ENCODE peak calls at places on chromosomes 1 and 21, in seven cellular contexts. One of them, this sample, is unnamed.

GRCh38 chr1:17201201-17202021 is 3.5 kb upstream of the PADI1 start:
- DNase-seq in H54: no peak
- DNase-seq in CD8-positive, alpha-beta T cell: no peak
- DNase-seq in body of pancreas: no peak
- DNase-seq in spleen: peak
- DNase-seq in activated CD4-positive, alpha-beta memory T cell treated with anti-CD3 and anti-CD28 coated beads, Interleukin-2, amount 10 ng/mL, durations not matched to agents 7 days and 5 days: peak
- DNase-seq in stimulated activated CD8-positive, alpha-beta memory T cell treated with anti-CD3 and anti-CD28 coated beads, Interleukin-2, amount 100 ng/mL, for 1 hour: no peak
- DNase-seq in this sample: no peak

GRCh38 chr1:30899577-30900389 is 8.8 kb downstream of the SDC3 start:
- DNase-seq in H54: no peak
- DNase-seq in CD8-positive, alpha-beta T cell: no peak
- DNase-seq in body of pancreas: no peak
- DNase-seq in spleen: peak
- DNase-seq in activated CD4-positive, alpha-beta memory T cell treated with anti-CD3 and anti-CD28 coated beads, Interleukin-2, amount 10 ng/mL, durations not matched to agents 7 days and 5 days: no peak
- DNase-seq in stimulated activated CD8-positive, alpha-beta memory T cell treated with anti-CD3 and anti-CD28 coated beads, Interleukin-2, amount 100 ng/mL, for 1 hour: no peak
- DNase-seq in this sample: no peak

GRCh38 chr1:178541396-178541795 is 28.5 kb downstream of the TEX35 start:
- DNase-seq in H54: no peak
- DNase-seq in CD8-positive, alpha-beta T cell: no peak
- DNase-seq in body of pancreas: no peak
- DNase-seq in spleen: peak
- DNase-seq in activated CD4-positive, alpha-beta memory T cell treated with anti-CD3 and anti-CD28 coated beads, Interleukin-2, amount 10 ng/mL, durations not matched to agents 7 days and 5 days: no peak
- DNase-seq in stimulated activated CD8-positive, alpha-beta memory T cell treated with anti-CD3 and anti-CD28 coated beads, Interleukin-2, amount 100 ng/mL, for 1 hour: no peak
- DNase-seq in this sample: no peak

GRCh38 chr21:42737969-42738590 is 84.7 kb downstream of the PDE9A start:
- DNase-seq in H54: no peak
- DNase-seq in CD8-positive, alpha-beta T cell: no peak
- DNase-seq in body of pancreas: no peak
- DNase-seq in spleen: peak
- DNase-seq in activated CD4-positive, alpha-beta memory T cell treated with anti-CD3 and anti-CD28 coated beads, Interleukin-2, amount 10 ng/mL, durations not matched to agents 7 days and 5 days: peak
- DNase-seq in stimulated activated CD8-positive, alpha-beta memory T cell treated with anti-CD3 and anti-CD28 coated beads, Interleukin-2, amount 100 ng/mL, for 1 hour: no peak
- DNase-seq in this sample: no peak

GRCh38 chr1:236916131-236916800 is 88.0 kb downstream of the MT1HL1 start:
- DNase-seq in H54: no peak
- DNase-seq in CD8-positive, alpha-beta T cell: no peak
- DNase-seq in body of pancreas: no peak
- DNase-seq in spleen: no peak
- DNase-seq in activated CD4-positive, alpha-beta memory T cell treated with anti-CD3 and anti-CD28 coated beads, Interleukin-2, amount 10 ng/mL, durations not matched to agents 7 days and 5 days: no peak
- DNase-seq in stimulated activated CD8-positive, alpha-beta memory T cell treated with anti-CD3 and anti-CD28 coated beads, Interleukin-2, amount 100 ng/mL, for 1 hour: no peak
- DNase-seq in this sample: no peak

GRCh38 chr1:234229676-234230075 is 143.6 kb upstream of the COA6 start:
- DNase-seq in H54: no peak
- DNase-seq in CD8-positive, alpha-beta T cell: no peak
- DNase-seq in body of pancreas: no peak
- DNase-seq in spleen: no peak
- DNase-seq in activated CD4-positive, alpha-beta memory T cell treated with anti-CD3 and anti-CD28 coated beads, Interleukin-2, amount 10 ng/mL, durations not matched to agents 7 days and 5 days: no peak
- DNase-seq in stimulated activated CD8-positive, alpha-beta memory T cell treated with anti-CD3 and anti-CD28 coated beads, Interleukin-2, amount 100 ng/mL, for 1 hour: no peak
- DNase-seq in this sample: no peak

GRCh38 chr1:94265011-94265422 is 27.6 kb upstream of the ARHGAP29 start:
- DNase-seq in H54: no peak
- DNase-seq in CD8-positive, alpha-beta T cell: no peak
- DNase-seq in body of pancreas: peak
- DNase-seq in spleen: no peak
- DNase-seq in activated CD4-positive, alpha-beta memory T cell treated with anti-CD3 and anti-CD28 coated beads, Interleukin-2, amount 10 ng/mL, durations not matched to agents 7 days and 5 days: no peak
- DNase-seq in stimulated activated CD8-positive, alpha-beta memory T cell treated with anti-CD3 and anti-CD28 coated beads, Interleukin-2, amount 100 ng/mL, for 1 hour: no peak
- DNase-seq in this sample: no peak

GRCh38 chr1:1421907-1422464 is 910 bp upstream of the ANKRD65 start:
- DNase-seq in H54: no peak
- DNase-seq in CD8-positive, alpha-beta T cell: no peak
- DNase-seq in body of pancreas: no peak
- DNase-seq in spleen: no peak
- DNase-seq in activated CD4-positive, alpha-beta memory T cell treated with anti-CD3 and anti-CD28 coated beads, Interleukin-2, amount 10 ng/mL, durations not matched to agents 7 days and 5 days: no peak
- DNase-seq in stimulated activated CD8-positive, alpha-beta memory T cell treated with anti-CD3 and anti-CD28 coated beads, Interleukin-2, amount 100 ng/mL, for 1 hour: no peak
- DNase-seq in this sample: no peak

GRCh38 chr1:220217383-220217988 is 54.8 kb downstream of the RAB3GAP2 start:
- DNase-seq in H54: no peak
- DNase-seq in CD8-positive, alpha-beta T cell: no peak
- DNase-seq in body of pancreas: no peak
- DNase-seq in spleen: no peak
- DNase-seq in activated CD4-positive, alpha-beta memory T cell treated with anti-CD3 and anti-CD28 coated beads, Interleukin-2, amount 10 ng/mL, durations not matched to agents 7 days and 5 days: no peak
- DNase-seq in stimulated activated CD8-positive, alpha-beta memory T cell treated with anti-CD3 and anti-CD28 coated beads, Interleukin-2, amount 100 ng/mL, for 1 hour: no peak
- DNase-seq in this sample: no peak

GRCh38 chr1:45010855-45011811 is at the start of gene HECTD3:
- DNase-seq in H54: peak
- DNase-seq in CD8-positive, alpha-beta T cell: peak
- DNase-seq in body of pancreas: peak
- DNase-seq in spleen: peak
- DNase-seq in activated CD4-positive, alpha-beta memory T cell treated with anti-CD3 and anti-CD28 coated beads, Interleukin-2, amount 10 ng/mL, durations not matched to agents 7 days and 5 days: peak
- DNase-seq in stimulated activated CD8-positive, alpha-beta memory T cell treated with anti-CD3 and anti-CD28 coated beads, Interleukin-2, amount 100 ng/mL, for 1 hour: peak
- DNase-seq in this sample: no peak

GRCh38 chr1:213123532-213123931 is 72.5 kb downstream of the RPS6KC1 start:
- DNase-seq in H54: no peak
- DNase-seq in CD8-positive, alpha-beta T cell: no peak
- DNase-seq in body of pancreas: no peak
- DNase-seq in spleen: no peak
- DNase-seq in activated CD4-positive, alpha-beta memory T cell treated with anti-CD3 and anti-CD28 coated beads, Interleukin-2, amount 10 ng/mL, durations not matched to agents 7 days and 5 days: no peak
- DNase-seq in stimulated activated CD8-positive, alpha-beta memory T cell treated with anti-CD3 and anti-CD28 coated beads, Interleukin-2, amount 100 ng/mL, for 1 hour: no peak
- DNase-seq in this sample: no peak

GRCh38 chr21:16592399-16592798 is 862.6 kb downstream of the USP25 start:
- DNase-seq in H54: no peak
- DNase-seq in CD8-positive, alpha-beta T cell: no peak
- DNase-seq in body of pancreas: no peak
- DNase-seq in spleen: no peak
- DNase-seq in activated CD4-positive, alpha-beta memory T cell treated with anti-CD3 and anti-CD28 coated beads, Interleukin-2, amount 10 ng/mL, durations not matched to agents 7 days and 5 days: no peak
- DNase-seq in stimulated activated CD8-positive, alpha-beta memory T cell treated with anti-CD3 and anti-CD28 coated beads, Interleukin-2, amount 100 ng/mL, for 1 hour: no peak
- DNase-seq in this sample: no peak

GRCh38 chr1:90402893-90403849 is 313.9 kb downstream of the BARHL2 start:
- DNase-seq in H54: peak
- DNase-seq in CD8-positive, alpha-beta T cell: no peak
- DNase-seq in body of pancreas: peak
- DNase-seq in spleen: no peak
- DNase-seq in activated CD4-positive, alpha-beta memory T cell treated with anti-CD3 and anti-CD28 coated beads, Interleukin-2, amount 10 ng/mL, durations not matched to agents 7 days and 5 days: no peak
- DNase-seq in stimulated activated CD8-positive, alpha-beta memory T cell treated with anti-CD3 and anti-CD28 coated beads, Interleukin-2, amount 100 ng/mL, for 1 hour: no peak
- DNase-seq in this sample: no peak

GRCh38 chr1:210418863-210419641 is 90.3 kb downstream of the HHAT start:
- DNase-seq in H54: no peak
- DNase-seq in CD8-positive, alpha-beta T cell: no peak
- DNase-seq in body of pancreas: no peak
- DNase-seq in spleen: no peak
- DNase-seq in activated CD4-positive, alpha-beta memory T cell treated with anti-CD3 and anti-CD28 coated beads, Interleukin-2, amount 10 ng/mL, durations not matched to agents 7 days and 5 days: no peak
- DNase-seq in stimulated activated CD8-positive, alpha-beta memory T cell treated with anti-CD3 and anti-CD28 coated beads, Interleukin-2, amount 100 ng/mL, for 1 hour: no peak
- DNase-seq in this sample: no peak

GRCh38 chr1:196372896-196373536 is 235.2 kb downstream of the KCNT2 start:
- DNase-seq in H54: no peak
- DNase-seq in CD8-positive, alpha-beta T cell: no peak
- DNase-seq in body of pancreas: no peak
- DNase-seq in spleen: no peak
- DNase-seq in activated CD4-positive, alpha-beta memory T cell treated with anti-CD3 and anti-CD28 coated beads, Interleukin-2, amount 10 ng/mL, durations not matched to agents 7 days and 5 days: no peak
- DNase-seq in stimulated activated CD8-positive, alpha-beta memory T cell treated with anti-CD3 and anti-CD28 coated beads, Interleukin-2, amount 100 ng/mL, for 1 hour: no peak
- DNase-seq in this sample: no peak

GRCh38 chr1:210360852-210361477 is 32.3 kb downstream of the HHAT start:
- DNase-seq in H54: peak
- DNase-seq in CD8-positive, alpha-beta T cell: no peak
- DNase-seq in body of pancreas: no peak
- DNase-seq in spleen: no peak
- DNase-seq in activated CD4-positive, alpha-beta memory T cell treated with anti-CD3 and anti-CD28 coated beads, Interleukin-2, amount 10 ng/mL, durations not matched to agents 7 days and 5 days: no peak
- DNase-seq in stimulated activated CD8-positive, alpha-beta memory T cell treated with anti-CD3 and anti-CD28 coated beads, Interleukin-2, amount 100 ng/mL, for 1 hour: no peak
- DNase-seq in this sample: no peak

GRCh38 chr1:110945626-110946025 is 18.1 kb downstream of the LRIF1 start:
- DNase-seq in H54: no peak
- DNase-seq in CD8-positive, alpha-beta T cell: no peak
- DNase-seq in body of pancreas: no peak
- DNase-seq in spleen: no peak
- DNase-seq in activated CD4-positive, alpha-beta memory T cell treated with anti-CD3 and anti-CD28 coated beads, Interleukin-2, amount 10 ng/mL, durations not matched to agents 7 days and 5 days: no peak
- DNase-seq in stimulated activated CD8-positive, alpha-beta memory T cell treated with anti-CD3 and anti-CD28 coated beads, Interleukin-2, amount 100 ng/mL, for 1 hour: no peak
- DNase-seq in this sample: no peak

GRCh38 chr1:172630060-172630818 is 28.7 kb upstream of the FASLG start:
- DNase-seq in H54: no peak
- DNase-seq in CD8-positive, alpha-beta T cell: no peak
- DNase-seq in body of pancreas: no peak
- DNase-seq in spleen: no peak
- DNase-seq in activated CD4-positive, alpha-beta memory T cell treated with anti-CD3 and anti-CD28 coated beads, Interleukin-2, amount 10 ng/mL, durations not matched to agents 7 days and 5 days: no peak
- DNase-seq in stimulated activated CD8-positive, alpha-beta memory T cell treated with anti-CD3 and anti-CD28 coated beads, Interleukin-2, amount 100 ng/mL, for 1 hour: no peak
- DNase-seq in this sample: no peak

GRCh38 chr1:1212780-1213152 is 1.2 kb downstream of the TNFRSF4 start:
- DNase-seq in H54: no peak
- DNase-seq in CD8-positive, alpha-beta T cell: peak
- DNase-seq in body of pancreas: no peak
- DNase-seq in spleen: peak
- DNase-seq in activated CD4-positive, alpha-beta memory T cell treated with anti-CD3 and anti-CD28 coated beads, Interleukin-2, amount 10 ng/mL, durations not matched to agents 7 days and 5 days: peak
- DNase-seq in stimulated activated CD8-positive, alpha-beta memory T cell treated with anti-CD3 and anti-CD28 coated beads, Interleukin-2, amount 100 ng/mL, for 1 hour: no peak
- DNase-seq in this sample: no peak

This sample was measured in GOT3.